ENCODE peak calls at places on chromosomes 13 and 19, in ten cellular contexts. L is dermis blood vessel endothelial cell, W is neural crest cell, A is T follicular helper cell, T is hippocampal formation, C is choroid plexus epithelial cell, O is psoas muscle, D is HFFc6, F is SIG-M5, V is NCI-H1092 treated with DMSO at 0.1 percent for 48 hours. Y is an unnamed sample.

GRCh38 chr13:91726666-91727065 is 328.2 kb downstream of the GPC5 start:
- DNase-seq in A (no peak), W (no peak), V (no peak), O (no peak), D (no peak), L (no peak), F (no peak), C (no peak), T (no peak), Y (no peak)

GRCh38 chr19:13260883-13261653 is 110.9 kb downstream of the IER2 start:
- DNase-seq in T (no peak), D (peak; percentile 93), F (peak; percentile 66), L (peak; percentile 78), O (no peak), A (no peak), V (no peak), W (no peak), C (peak; percentile 86), Y (no peak)

GRCh38 chr13:111886217-111886945 is 180.6 kb upstream of the SOX1 start:
- DNase-seq in C (no peak), L (no peak), O (no peak), W (no peak), F (no peak), A (no peak), V (no peak), D (no peak), T (no peak), Y (no peak)

GRCh38 chr19:41426116-41426841 is 895 bp downstream of the B3GNT8 start:
- DNase-seq in F (no peak), O (no peak), T (no peak), C (no peak), D (no peak), A (no peak), V (no peak), W (no peak), L (no peak), Y (no peak)

GRCh38 chr13:54016548-54016947 is 987.9 kb downstream of the OLFM4 start:
- DNase-seq in T (no peak), O (no peak), D (no peak), W (no peak), F (no peak), C (no peak), L (no peak), V (no peak), A (no peak), Y (no peak)

GRCh38 chr19:18895038-18895827 is 725 bp downstream of the CERS1 start:
- DNase-seq in V (peak; percentile 35), W (peak; percentile 69), A (no peak), D (peak; percentile 13), L (peak; percentile 66), O (peak; percentile 57), C (peak; percentile 7), T (peak; percentile 95), F (no peak), Y (no peak)

GRCh38 chr13:94558721-94559120 is 37.2 kb downstream of the TGDS start:
- DNase-seq in A (no peak), T (no peak), C (peak; percentile 5), V (no peak), F (no peak), W (no peak), L (no peak), O (no peak), D (no peak), Y (no peak)

GRCh38 chr13:73429691-73430090 is 370.9 kb downstream of the KLF5 start:
- DNase-seq in C (peak; percentile 36), O (no peak), F (no peak), L (peak; percentile 6), W (no peak), V (no peak), T (no peak), A (no peak), D (peak; percentile 28), Y (no peak)

GRCh38 chr13:30158774-30159445 is 148.4 kb downstream of the KATNAL1 start:
- DNase-seq in V (no peak), W (no peak), O (peak; percentile 34), C (peak; percentile 89), L (peak; percentile 24), F (no peak), T (no peak), A (no peak), D (peak; percentile 88), Y (no peak)

GRCh38 chr13:22915442-22916082 is 265.2 kb upstream of the SGCG start:
- DNase-seq in V (peak; percentile 82), A (no peak), F (no peak), O (peak; percentile 57), D (no peak), C (peak; percentile 40), T (peak; percentile 52), W (peak; percentile 58), L (peak; percentile 4), Y (no peak)

GRCh38 chr19:33409906-33410685 is 36.6 kb downstream of the CEBPG start:
- DNase-seq in D (no peak), A (no peak), C (no peak), T (no peak), W (no peak), L (no peak), V (no peak), O (peak; percentile 13), F (no peak), Y (no peak)

GRCh38 chr13:68369739-68370138 is 1139.6 kb upstream of the PCDH9 start:
- DNase-seq in D (no peak), V (peak; percentile 28), A (no peak), F (no peak), W (no peak), O (no peak), T (no peak), L (no peak), C (no peak), Y (no peak)

GRCh38 chr13:43124495-43124894 is 101.1 kb downstream of the DNAJC15 start:
- DNase-seq in D (no peak), C (no peak), T (no peak), O (no peak), W (no peak), L (no peak), F (no peak), V (no peak), A (no peak), Y (no peak)

GRCh38 chr19:4861147-4861546 is 6.3 kb downstream of the PLIN3 start:
- DNase-seq in L (no peak), D (no peak), T (no peak), V (no peak), C (peak; percentile 23), O (no peak), W (no peak), F (no peak), A (no peak), Y (no peak)

GRCh38 chr19:6218497-6219146 is 61.2 kb downstream of the MLLT1 start:
- DNase-seq in D (peak; percentile 68), V (peak; percentile 19), L (peak; percentile 91), O (peak; percentile 91), C (peak; percentile 77), F (no peak), W (peak; percentile 96), A (peak; percentile 65), T (peak; percentile 82), Y (peak; percentile 64)

GRCh38 chr13:51937320-51938290 is 73.6 kb downstream of the ATP7B start:
- DNase-seq in W (no peak), A (no peak), F (no peak), O (no peak), V (no peak), L (no peak), C (no peak), T (no peak), D (no peak), Y (no peak)

GRCh38 chr19:47157455-47158321 is 27.1 kb downstream of the SAE1 start:
- DNase-seq in D (peak; percentile 71), V (no peak), F (no peak), L (peak; percentile 95), T (peak; percentile 13), O (peak; percentile 32), W (peak; percentile 47), C (peak; percentile 79), A (peak; percentile 17), Y (no peak)

GRCh38 chr13:59424661-59425060 is 739.1 kb downstream of the DIAPH3 start:
- DNase-seq in C (peak; percentile 71), W (no peak), T (no peak), D (peak; percentile 80), L (no peak), A (no peak), O (no peak), V (no peak), F (no peak), Y (no peak)

GRCh38 chr19:47471733-47472457 is at the start of gene SLC8A2:
- DNase-seq in W (peak; percentile 65), V (peak; percentile 32), T (peak; percentile 47), C (peak; percentile 84), L (peak; percentile 66), D (peak; percentile 42), O (peak; percentile 43), A (peak; percentile 55), F (no peak), Y (peak; percentile 40)

GRCh38 chr13:43831088-43831487 is 44.3 kb upstream of the ENOX1 start:
- DNase-seq in F (no peak), O (no peak), L (no peak), V (no peak), A (no peak), W (no peak), T (no peak), D (peak; percentile 33), C (peak; percentile 77), Y (no peak)

GRCh38 chr13:112449545-112449930 is 73.4 kb downstream of the SPACA7 start:
- DNase-seq in L (no peak), A (no peak), F (no peak), V (no peak), T (no peak), W (no peak), O (no peak), C (no peak), D (no peak), Y (no peak)

GRCh38 chr19:46990998-46991676 is 28.5 kb upstream of the NPAS1 start:
- DNase-seq in T (peak; percentile 80), W (peak; percentile 75), L (peak; percentile 89), D (peak; percentile 76), C (peak; percentile 86), V (peak; percentile 31), F (no peak), A (peak; percentile 49), O (peak; percentile 80), Y (peak; percentile 31)

GRCh38 chr13:99344610-99345208 is 37.5 kb upstream of the GPR183 start:
- DNase-seq in C (no peak), D (no peak), F (no peak), T (no peak), W (no peak), L (no peak), V (no peak), A (no peak), O (no peak), Y (no peak)

GRCh38 chr13:84430015-84430414 is 547.7 kb upstream of the SLITRK1 start:
- DNase-seq in W (no peak), D (peak; percentile 92), O (no peak), V (no peak), L (no peak), C (peak; percentile 67), A (no peak), T (no peak), F (no peak), Y (no peak)

Y was measured in effector memory CD4-positive, alpha-beta T cell.